ENCODE peak calls at places on chromosomes 6 and 20, in six cellular contexts. One of them, this sample, is unnamed.

GRCh38 chr20:43691928-43692524 is 25.1 kb downstream of the MYBL2 start:
- DNase-seq in naive B cell: peak; percentile 73
- DNase-seq in mammary epithelial cell: peak; percentile 27
- DNase-seq in GDM1: peak; percentile 18
- DNase-seq in activated T-cell treated with anti-CD3 and anti-CD28 coated beads, Interleukin-2, amount 50 U/mL, for 72 hours: peak; percentile 68
- DNase-seq in AG20443: peak; percentile 80
- DNase-seq in this sample: peak; percentile 35

GRCh38 chr6:25492951-25493350 is 159.1 kb upstream of the SCGN start:
- DNase-seq in naive B cell: no peak
- DNase-seq in mammary epithelial cell: no peak
- DNase-seq in GDM1: no peak
- DNase-seq in activated T-cell treated with anti-CD3 and anti-CD28 coated beads, Interleukin-2, amount 50 U/mL, for 72 hours: no peak
- DNase-seq in AG20443: no peak
- DNase-seq in this sample: no peak

GRCh38 chr6:150327117-150327774 is 41.6 kb upstream of the IYD start:
- DNase-seq in naive B cell: no peak
- DNase-seq in mammary epithelial cell: no peak
- DNase-seq in GDM1: no peak
- DNase-seq in activated T-cell treated with anti-CD3 and anti-CD28 coated beads, Interleukin-2, amount 50 U/mL, for 72 hours: no peak
- DNase-seq in AG20443: no peak
- DNase-seq in this sample: no peak

GRCh38 chr6:37783831-37784584 is 35.5 kb upstream of the ZFAND3 start:
- DNase-seq in naive B cell: peak; percentile 11
- DNase-seq in mammary epithelial cell: no peak
- DNase-seq in GDM1: no peak
- DNase-seq in activated T-cell treated with anti-CD3 and anti-CD28 coated beads, Interleukin-2, amount 50 U/mL, for 72 hours: peak; percentile 26
- DNase-seq in AG20443: peak; percentile 69
- DNase-seq in this sample: no peak

GRCh38 chr6:13190391-13190790 is 137.9 kb downstream of the TBC1D7 start:
- DNase-seq in naive B cell: no peak
- DNase-seq in mammary epithelial cell: no peak
- DNase-seq in GDM1: no peak
- DNase-seq in activated T-cell treated with anti-CD3 and anti-CD28 coated beads, Interleukin-2, amount 50 U/mL, for 72 hours: no peak
- DNase-seq in AG20443: no peak
- DNase-seq in this sample: no peak

GRCh38 chr20:35093245-35093884 is 758 bp upstream of the TRPC4AP start:
- DNase-seq in naive B cell: no peak
- DNase-seq in mammary epithelial cell: peak; percentile 71
- DNase-seq in GDM1: no peak
- DNase-seq in activated T-cell treated with anti-CD3 and anti-CD28 coated beads, Interleukin-2, amount 50 U/mL, for 72 hours: peak; percentile 60
- DNase-seq in AG20443: peak; percentile 57
- DNase-seq in this sample: peak; percentile 70

GRCh38 chr6:41185991-41186675 is 14.8 kb downstream of the TREML2 start:
- DNase-seq in naive B cell: no peak
- DNase-seq in mammary epithelial cell: no peak
- DNase-seq in GDM1: no peak
- DNase-seq in activated T-cell treated with anti-CD3 and anti-CD28 coated beads, Interleukin-2, amount 50 U/mL, for 72 hours: no peak
- DNase-seq in AG20443: no peak
- DNase-seq in this sample: no peak

GRCh38 chr20:62174870-62175624 is 7.8 kb upstream of the MTG2 start:
- DNase-seq in naive B cell: no peak
- DNase-seq in mammary epithelial cell: no peak
- DNase-seq in GDM1: no peak
- DNase-seq in activated T-cell treated with anti-CD3 and anti-CD28 coated beads, Interleukin-2, amount 50 U/mL, for 72 hours: no peak
- DNase-seq in AG20443: no peak
- DNase-seq in this sample: no peak

GRCh38 chr20:46683620-46683938 is 5.7 kb downstream of the TP53RK start:
- DNase-seq in naive B cell: no peak
- DNase-seq in mammary epithelial cell: no peak
- DNase-seq in GDM1: no peak
- DNase-seq in activated T-cell treated with anti-CD3 and anti-CD28 coated beads, Interleukin-2, amount 50 U/mL, for 72 hours: no peak
- DNase-seq in AG20443: no peak
- DNase-seq in this sample: no peak

GRCh38 chr6:1190361-1190760 is 121.5 kb upstream of the FOXQ1 start:
- DNase-seq in naive B cell: no peak
- DNase-seq in mammary epithelial cell: peak; percentile 87
- DNase-seq in GDM1: no peak
- DNase-seq in activated T-cell treated with anti-CD3 and anti-CD28 coated beads, Interleukin-2, amount 50 U/mL, for 72 hours: no peak
- DNase-seq in AG20443: peak; percentile 94
- DNase-seq in this sample: peak; percentile 93

GRCh38 chr6:14784596-14785360 is 461.1 kb upstream of the JARID2 start:
- DNase-seq in naive B cell: no peak
- DNase-seq in mammary epithelial cell: no peak
- DNase-seq in GDM1: no peak
- DNase-seq in activated T-cell treated with anti-CD3 and anti-CD28 coated beads, Interleukin-2, amount 50 U/mL, for 72 hours: peak; percentile 12
- DNase-seq in AG20443: no peak
- DNase-seq in this sample: peak; percentile 37

GRCh38 chr6:166512567-166512966 is 73.9 kb downstream of the RAMACL start:
- DNase-seq in naive B cell: peak; percentile 67
- DNase-seq in mammary epithelial cell: no peak
- DNase-seq in GDM1: no peak
- DNase-seq in activated T-cell treated with anti-CD3 and anti-CD28 coated beads, Interleukin-2, amount 50 U/mL, for 72 hours: peak; percentile 30
- DNase-seq in AG20443: no peak
- DNase-seq in this sample: no peak

GRCh38 chr20:19995220-19995863 is 21.8 kb upstream of the NAA20 start:
- DNase-seq in naive B cell: peak; percentile 35
- DNase-seq in mammary epithelial cell: no peak
- DNase-seq in GDM1: no peak
- DNase-seq in activated T-cell treated with anti-CD3 and anti-CD28 coated beads, Interleukin-2, amount 50 U/mL, for 72 hours: peak; percentile 10
- DNase-seq in AG20443: peak; percentile 64
- DNase-seq in this sample: peak; percentile 73

GRCh38 chr6:148379966-148380653 is 37.5 kb downstream of the SASH1 start:
- DNase-seq in naive B cell: no peak
- DNase-seq in mammary epithelial cell: no peak
- DNase-seq in GDM1: no peak
- DNase-seq in activated T-cell treated with anti-CD3 and anti-CD28 coated beads, Interleukin-2, amount 50 U/mL, for 72 hours: no peak
- DNase-seq in AG20443: peak; percentile 50
- DNase-seq in this sample: peak; percentile 71

GRCh38 chr6:128238248-128238647 is 282.2 kb downstream of the PTPRK start:
- DNase-seq in naive B cell: no peak
- DNase-seq in mammary epithelial cell: no peak
- DNase-seq in GDM1: no peak
- DNase-seq in activated T-cell treated with anti-CD3 and anti-CD28 coated beads, Interleukin-2, amount 50 U/mL, for 72 hours: no peak
- DNase-seq in AG20443: no peak
- DNase-seq in this sample: no peak

GRCh38 chr6:155201461-155202226 is 62.2 kb upstream of the CLDN20 start:
- DNase-seq in naive B cell: no peak
- DNase-seq in mammary epithelial cell: peak; percentile 84
- DNase-seq in GDM1: no peak
- DNase-seq in activated T-cell treated with anti-CD3 and anti-CD28 coated beads, Interleukin-2, amount 50 U/mL, for 72 hours: no peak
- DNase-seq in AG20443: peak; percentile 50
- DNase-seq in this sample: peak; percentile 65

GRCh38 chr6:124870611-124871201 is 91.5 kb upstream of the RNF217 start:
- DNase-seq in naive B cell: no peak
- DNase-seq in mammary epithelial cell: peak; percentile 12
- DNase-seq in GDM1: no peak
- DNase-seq in activated T-cell treated with anti-CD3 and anti-CD28 coated beads, Interleukin-2, amount 50 U/mL, for 72 hours: no peak
- DNase-seq in AG20443: peak; percentile 37
- DNase-seq in this sample: no peak

GRCh38 chr20:48603116-48603818 is 224.5 kb downstream of the PREX1 start:
- DNase-seq in naive B cell: no peak
- DNase-seq in mammary epithelial cell: no peak
- DNase-seq in GDM1: no peak
- DNase-seq in activated T-cell treated with anti-CD3 and anti-CD28 coated beads, Interleukin-2, amount 50 U/mL, for 72 hours: no peak
- DNase-seq in AG20443: no peak
- DNase-seq in this sample: no peak

GRCh38 chr6:127458817-127459216 is 372 bp downstream of the KIAA0408 start:
- DNase-seq in naive B cell: no peak
- DNase-seq in mammary epithelial cell: peak; percentile 13
- DNase-seq in GDM1: no peak
- DNase-seq in activated T-cell treated with anti-CD3 and anti-CD28 coated beads, Interleukin-2, amount 50 U/mL, for 72 hours: no peak
- DNase-seq in AG20443: peak; percentile 71
- DNase-seq in this sample: no peak

GRCh38 chr20:577167-577791 is 32.8 kb downstream of the TCF15 start:
- DNase-seq in naive B cell: no peak
- DNase-seq in mammary epithelial cell: no peak
- DNase-seq in GDM1: no peak
- DNase-seq in activated T-cell treated with anti-CD3 and anti-CD28 coated beads, Interleukin-2, amount 50 U/mL, for 72 hours: no peak
- DNase-seq in AG20443: no peak
- DNase-seq in this sample: peak; percentile 39

GRCh38 chr20:60063739-60064138 is 105.5 kb downstream of the CDH26 start:
- DNase-seq in naive B cell: no peak
- DNase-seq in mammary epithelial cell: no peak
- DNase-seq in GDM1: no peak
- DNase-seq in activated T-cell treated with anti-CD3 and anti-CD28 coated beads, Interleukin-2, amount 50 U/mL, for 72 hours: no peak
- DNase-seq in AG20443: no peak
- DNase-seq in this sample: no peak

GRCh38 chr6:110471966-110472365 is 4.4 kb downstream of the SLC22A16 start:
- DNase-seq in naive B cell: no peak
- DNase-seq in mammary epithelial cell: no peak
- DNase-seq in GDM1: no peak
- DNase-seq in activated T-cell treated with anti-CD3 and anti-CD28 coated beads, Interleukin-2, amount 50 U/mL, for 72 hours: no peak
- DNase-seq in AG20443: no peak
- DNase-seq in this sample: no peak

GRCh38 chr6:9186148-9186547 is 750.8 kb upstream of the SLC35B3 start:
- DNase-seq in naive B cell: no peak
- DNase-seq in mammary epithelial cell: no peak
- DNase-seq in GDM1: no peak
- DNase-seq in activated T-cell treated with anti-CD3 and anti-CD28 coated beads, Interleukin-2, amount 50 U/mL, for 72 hours: no peak
- DNase-seq in AG20443: no peak
- DNase-seq in this sample: no peak

GRCh38 chr6:122315842-122316241 is 83.6 kb upstream of the HSF2 start:
- DNase-seq in naive B cell: no peak
- DNase-seq in mammary epithelial cell: no peak
- DNase-seq in GDM1: no peak
- DNase-seq in activated T-cell treated with anti-CD3 and anti-CD28 coated beads, Interleukin-2, amount 50 U/mL, for 72 hours: no peak
- DNase-seq in AG20443: no peak
- DNase-seq in this sample: no peak

GRCh38 chr6:21587182-21587924 is 6.2 kb upstream of the SOX4 start:
- DNase-seq in naive B cell: peak; percentile 57
- DNase-seq in mammary epithelial cell: peak; percentile 73
- DNase-seq in GDM1: no peak
- DNase-seq in activated T-cell treated with anti-CD3 and anti-CD28 coated beads, Interleukin-2, amount 50 U/mL, for 72 hours: peak; percentile 34
- DNase-seq in AG20443: peak; percentile 62
- DNase-seq in this sample: peak; percentile 62

GRCh38 chr20:9099372-9099771 is 30.5 kb downstream of the PLCB4 start:
- DNase-seq in naive B cell: no peak
- DNase-seq in mammary epithelial cell: no peak
- DNase-seq in GDM1: no peak
- DNase-seq in activated T-cell treated with anti-CD3 and anti-CD28 coated beads, Interleukin-2, amount 50 U/mL, for 72 hours: no peak
- DNase-seq in AG20443: no peak
- DNase-seq in this sample: no peak

This sample was measured in trophoblast cell.